ENCODE peak calls at places on chromosome 1, in five cellular contexts. M, Q, O, K and V are unnamed samples.

GRCh38 chr1:157878059-157878458 is 36.5 kb upstream of the CD5L start:
- DNase-seq in M (peak), Q (peak), O (no peak), K (peak), V (peak)

GRCh38 chr1:1758692-1759455 is 19.4 kb downstream of the NADK start:
- DNase-seq in M (peak), Q (no peak), O (no peak), K (peak), V (no peak)

GRCh38 chr1:153929981-153930948 is 7.5 kb upstream of the GATAD2B start:
- DNase-seq in M (peak), Q (no peak), O (no peak), K (no peak), V (no peak)

GRCh38 chr1:43965316-43965715 is 4.5 kb upstream of the DPH2 start:
- DNase-seq in M (no peak), Q (no peak), O (no peak), K (no peak), V (no peak)

GRCh38 chr1:11596295-11596694 is 57.9 kb downstream of the FBXO2 start:
- DNase-seq in M (no peak), Q (no peak), O (no peak), K (no peak), V (no peak)

GRCh38 chr1:1225913-1226312 is 5.9 kb downstream of the SDF4 start:
- DNase-seq in M (no peak), Q (no peak), O (no peak), K (no peak), V (no peak)

GRCh38 chr1:229607370-229607769 is 18.6 kb downstream of the TAF5L start:
- DNase-seq in M (no peak), Q (no peak), O (no peak), K (no peak), V (no peak)

GRCh38 chr1:54404939-54405880 is 984 bp downstream of the SSBP3 start:
- DNase-seq in M (no peak), Q (no peak), O (no peak), K (peak), V (no peak)

GRCh38 chr1:197180252-197180878 is 33.9 kb upstream of the ASPM start:
- DNase-seq in M (peak), Q (peak), O (no peak), K (peak), V (peak)

GRCh38 chr1:21262282-21263051 is 27.8 kb downstream of the ECE1 start:
- DNase-seq in M (peak), Q (peak), O (no peak), K (peak), V (peak)

GRCh38 chr1:81731989-81732388 is 68.7 kb upstream of the ADGRL2 start:
- DNase-seq in M (no peak), Q (no peak), O (no peak), K (no peak), V (no peak)

GRCh38 chr1:170221495-170221894 is 75.7 kb downstream of the NTMT2 start:
- DNase-seq in M (no peak), Q (no peak), O (no peak), K (no peak), V (no peak)

GRCh38 chr1:15479654-15480347 is 3.9 kb downstream of the CELA2B start:
- DNase-seq in M (no peak), Q (no peak), O (no peak), K (no peak), V (no peak)

GRCh38 chr1:31460027-31460426 is 47.0 kb downstream of the SERINC2 start:
- DNase-seq in M (no peak), Q (peak), O (no peak), K (peak), V (peak)

GRCh38 chr1:94385354-94385947 is 32.7 kb upstream of the ABCD3 start:
- DNase-seq in M (no peak), Q (peak), O (no peak), K (no peak), V (no peak)

GRCh38 chr1:3469104-3469848 is 14.8 kb downstream of the ARHGEF16 start:
- DNase-seq in M (no peak), Q (no peak), O (no peak), K (no peak), V (no peak)

GRCh38 chr1:1050577-1051052 is 23.5 kb downstream of the RNF223 start:
- DNase-seq in M (no peak), Q (no peak), O (no peak), K (no peak), V (no peak)

GRCh38 chr1:88237026-88237425 is 447.0 kb upstream of the PKN2 start:
- DNase-seq in M (no peak), Q (no peak), O (no peak), K (no peak), V (peak)

GRCh38 chr1:178739285-178740045 is 14.4 kb downstream of the RALGPS2 start:
- DNase-seq in M (no peak), Q (no peak), O (no peak), K (no peak), V (peak)

GRCh38 chr1:66981679-66982078 is 56.9 kb downstream of the MIER1 start:
- DNase-seq in M (no peak), Q (no peak), O (no peak), K (no peak), V (peak)

GRCh38 chr1:66982561-66983285 is 57.9 kb downstream of the MIER1 start:
- DNase-seq in M (no peak), Q (peak), O (no peak), K (no peak), V (no peak)

GRCh38 chr1:66984491-66984890 is 59.7 kb downstream of the MIER1 start:
- DNase-seq in M (no peak), Q (no peak), O (no peak), K (no peak), V (no peak)

GRCh38 chr1:66985835-66986234 is 61.0 kb downstream of the MIER1 start:
- DNase-seq in M (no peak), Q (no peak), O (no peak), K (no peak), V (no peak)

DNA sequence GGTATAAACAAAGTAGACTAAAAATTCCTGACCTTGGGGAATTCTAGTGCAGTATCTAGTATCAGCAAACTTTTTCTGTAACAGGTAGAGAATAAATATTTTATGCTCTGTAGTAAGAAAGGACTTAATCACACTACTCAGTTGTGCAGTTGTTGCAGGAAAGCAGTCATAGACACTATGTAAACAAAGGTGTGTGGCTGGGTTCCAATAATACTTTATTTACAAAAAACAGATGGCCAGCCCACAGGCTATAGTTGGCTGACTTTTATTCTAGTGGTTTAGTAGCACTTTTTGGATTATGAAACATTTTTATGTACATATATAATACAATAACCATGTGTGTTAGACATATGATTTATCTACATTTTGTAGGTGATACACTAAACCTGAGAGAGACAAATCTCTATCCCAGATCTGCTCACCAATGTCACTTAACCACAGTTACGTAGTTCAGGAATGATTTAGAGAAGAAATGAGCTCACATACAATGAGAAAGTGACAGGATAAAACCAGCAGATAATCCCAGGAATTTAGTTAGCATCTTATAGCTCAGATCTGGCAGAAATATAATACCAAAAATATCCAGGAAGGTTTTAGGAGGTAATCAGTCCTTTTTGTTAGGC is 56.1 kb downstream of the MIER1 start:
- DNase-seq in M (no peak), Q (no peak), O (no peak), K (no peak), V (peak)
- TF ChIP-seq MAFK in M (no peak), Q (no peak), O (no peak), K (no peak), V (no peak)

DNA sequence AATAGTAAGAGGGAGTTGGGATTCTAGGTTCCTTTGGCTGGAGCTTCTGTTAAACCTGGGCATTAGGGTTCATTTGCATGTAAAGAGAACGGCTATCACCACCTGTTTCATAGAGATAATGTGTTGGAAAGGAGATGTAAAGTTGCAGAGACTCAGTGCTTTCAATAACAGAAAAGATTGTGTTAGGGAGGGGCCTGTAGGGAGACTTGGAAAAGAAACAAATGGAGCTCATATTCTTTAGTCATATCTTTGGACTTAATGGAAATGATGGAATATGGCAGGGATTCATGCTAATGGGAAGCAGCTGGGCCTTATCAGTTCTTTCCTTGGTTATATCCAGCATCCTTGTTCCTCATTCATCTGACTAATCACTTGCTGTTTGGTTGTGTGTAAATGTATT is 144.9 kb downstream of the CD247 start:
- DNase-seq in M (no peak), Q (no peak), O (no peak), K (no peak), V (peak)
- TF ChIP-seq MAFK in M (no peak), Q (no peak), O (no peak), K (no peak), V (no peak)

GRCh38 chr1:92210701-92211100 is 7.0 kb upstream of the C1orf146 start:
- DNase-seq in M (no peak), Q (no peak), O (no peak), K (no peak), V (peak)

DNA sequence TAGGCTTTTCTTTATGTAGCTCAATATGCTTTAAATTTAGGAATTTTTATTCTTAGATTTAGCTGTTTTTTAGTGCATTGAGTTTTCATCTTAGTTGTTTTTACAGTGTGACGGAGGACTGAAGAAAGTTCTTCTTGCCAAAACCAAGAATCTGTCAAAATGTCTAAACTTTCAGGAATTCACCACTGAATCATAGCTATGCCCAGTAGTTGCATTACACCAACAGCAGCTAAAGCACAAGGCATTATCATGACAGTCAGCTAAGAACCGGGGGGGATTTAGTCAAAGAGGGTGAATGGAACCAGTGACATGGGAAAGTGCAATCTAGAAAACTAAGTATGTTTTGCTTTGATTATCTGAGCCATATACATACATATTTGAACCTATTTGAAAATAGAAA is 6.5 kb upstream of the C1orf146 start:
- DNase-seq in M (no peak), Q (no peak), O (no peak), K (no peak), V (peak)
- TF ChIP-seq MAFK in M (no peak), Q (no peak), O (no peak), K (no peak), V (no peak)

DNA sequence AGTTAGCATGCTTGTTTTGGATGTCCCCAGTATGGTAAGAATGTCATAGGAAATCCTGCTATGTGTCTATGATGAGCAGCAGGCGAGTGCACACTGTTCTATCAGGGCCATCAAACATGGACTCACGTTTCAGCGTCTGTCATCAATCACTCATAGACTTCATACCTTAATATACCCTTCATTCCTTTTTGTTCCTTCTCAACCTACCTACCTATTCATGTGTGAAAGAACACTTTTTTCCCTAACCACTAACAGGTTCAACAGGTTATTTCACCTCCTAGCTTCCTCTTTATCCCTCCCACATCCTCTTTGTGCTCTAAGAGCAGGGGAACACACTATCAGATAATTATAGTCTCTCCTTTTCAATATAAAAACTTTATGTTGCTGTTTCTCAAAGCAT is 300.6 kb downstream of the TM2D1 start:
- DNase-seq in M (no peak), Q (no peak), O (no peak), K (no peak), V (no peak)
- TF ChIP-seq MAFK in M (no peak), Q (no peak), O (no peak), K (no peak), V (no peak)

GRCh38 chr1:232570007-232570406 is 59.9 kb downstream of the SIPA1L2 start:
- DNase-seq in M (no peak), Q (no peak), O (no peak), K (no peak), V (peak)
- TF ChIP-seq MAFK in M (no peak), Q (no peak), O (no peak), K (no peak), V (no peak)

GRCh38 chr1:151565500-151566189 is 25.5 kb downstream of the TUFT1 start:
- DNase-seq in M (no peak), Q (peak), O (no peak), K (no peak), V (no peak)
- TF ChIP-seq MAFK in M (no peak), Q (no peak), O (no peak), K (no peak), V (no peak)

DNA sequence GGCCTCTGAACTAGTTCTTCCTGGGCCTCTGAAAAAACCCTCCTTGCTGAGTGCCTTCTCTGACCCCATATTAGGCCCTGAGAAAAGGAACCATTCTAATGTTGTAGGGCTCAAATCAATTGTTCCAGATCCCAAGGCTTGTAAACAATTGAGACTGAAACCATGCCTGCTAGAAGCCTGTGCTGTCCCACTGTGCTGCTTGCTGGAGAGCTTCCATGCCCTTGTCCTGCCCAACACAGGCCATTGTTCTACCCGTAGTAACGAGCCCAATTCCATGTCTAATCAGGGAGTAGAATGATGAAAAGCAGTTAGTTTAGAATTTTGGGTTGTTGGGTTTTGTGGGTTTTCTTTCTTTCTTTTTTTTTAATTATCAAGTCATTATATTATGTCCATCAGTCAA is 47.4 kb downstream of the ZNF281 start:
- DNase-seq in M (no peak), Q (no peak), O (no peak), K (no peak), V (no peak)
- TF ChIP-seq MAFK in M (no peak), Q (no peak), O (no peak), K (no peak), V (no peak)